ENCODE peak calls at places on chromosomes 16 and 17, in six cellular contexts. Y, C, Q, J, D and U are unnamed samples.

GRCh38 chr17:47388825-47389224 is 65.1 kb downstream of the EFCAB13 start:
- DNase-seq in Q (no peak), Y (no peak), C (no peak), J (no peak), D (no peak), U (no peak)

GRCh38 chr17:76805319-76805718 is 62.9 kb upstream of the MGAT5B start:
- DNase-seq in Q (no peak), Y (no peak), J (no peak), D (no peak), C (no peak), U (no peak)

GRCh38 chr17:65712383-65713267 is 151.2 kb upstream of the AXIN2 start:
- DNase-seq in Q (no peak), D (no peak), J (no peak), C (no peak), Y (no peak), U (no peak)

GRCh38 chr17:73311428-73311780 is 397 bp downstream of the CDC42EP4 start:
- DNase-seq in Q (no peak), Y (peak), J (no peak), C (no peak), D (no peak), U (no peak)

GRCh38 chr17:11561281-11561680 is 37.0 kb upstream of the DNAH9 start:
- DNase-seq in D (no peak), C (no peak), Q (no peak), Y (peak), J (no peak), U (no peak)

GRCh38 chr17:50918933-50919296 is 52.8 kb upstream of the TOB1 start:
- DNase-seq in D (no peak), C (no peak), Q (no peak), J (no peak), Y (peak), U (no peak)

GRCh38 chr16:65537336-65537735 is 415.5 kb upstream of the CDH11 start:
- DNase-seq in D (no peak), Q (no peak), J (no peak), Y (no peak), C (no peak), U (no peak)

GRCh38 chr17:46063239-46063638 is 64.2 kb downstream of the STH start:
- DNase-seq in Q (no peak), J (no peak), Y (no peak), D (no peak), C (no peak), U (peak)

GRCh38 chr17:39769974-39770587 is 32.3 kb downstream of the GRB7 start:
- DNase-seq in Q (no peak), C (no peak), J (no peak), Y (no peak), D (no peak), U (peak)

GRCh38 chr17:5419959-5420653 is at the start of gene RPAIN:
- DNase-seq in C (peak), J (peak), D (peak), Y (peak), Q (peak), U (peak)

GRCh38 chr17:65121916-65122821 is 15.0 kb upstream of the RGS9 start:
- DNase-seq in Y (no peak), Q (no peak), J (no peak), C (no peak), D (no peak), U (no peak)

GRCh38 chr16:1002399-1003161 is 21.0 kb downstream of the SOX8 start:
- DNase-seq in D (peak), Y (peak), C (peak), Q (no peak), J (no peak), U (peak)

GRCh38 chr17:75238684-75239191 is 22.7 kb downstream of the GGA3 start:
- DNase-seq in J (no peak), C (peak), Y (no peak), Q (peak), D (no peak), U (peak)

GRCh38 chr17:66850692-66851091 is 15.8 kb downstream of the CACNG5 start:
- DNase-seq in D (no peak), J (no peak), Y (no peak), C (no peak), Q (no peak), U (no peak)

GRCh38 chr16:67697407-67697806 is 21.7 kb downstream of the GFOD2 start:
- DNase-seq in D (no peak), C (no peak), Q (no peak), Y (no peak), J (no peak), U (no peak)